ENCODE peak calls at places on chromosomes 13 and 19, in ten cellular contexts. J is suprapubic skin, H is adrenal gland, C is breast epithelium, M is vagina, Q is NB4, Y is stomach, I is GM12892, V is tibial nerve, A is A549. D is an unnamed sample.

GRCh38 chr13:93534181-93534700 is 307.6 kb downstream of the GPC6 start:
- DNase-seq in I (no peak), H (peak), Y (no peak), Q (no peak), M (no peak), C (no peak), V (no peak), J (no peak), A (no peak), D (no peak)

GRCh38 chr19:13861392-13861713 is 15.6 kb upstream of the NANOS3 start:
- DNase-seq in H (no peak), V (no peak), J (no peak), Y (no peak), C (no peak), A (no peak), M (no peak), Q (no peak), I (no peak), D (no peak)

GRCh38 chr13:46721054-46721453 is 75.9 kb downstream of the ESD start:
- DNase-seq in I (no peak), J (no peak), C (no peak), H (peak), A (peak), M (no peak), Y (peak), V (no peak), Q (peak), D (no peak)

GRCh38 chr13:91017031-91017668 is 330.3 kb upstream of the MIR17HG start:
- DNase-seq in Y (peak), Q (peak), H (peak), M (no peak), C (no peak), I (peak), A (peak), V (no peak), J (no peak), D (peak)

GRCh38 chr19:30227071-30227621 is 145.0 kb upstream of the ZNF536 start:
- DNase-seq in J (no peak), C (no peak), Q (no peak), Y (no peak), H (peak), V (no peak), A (peak), I (no peak), M (no peak), D (peak)

GRCh38 chr19:15248648-15249559 is 16.7 kb upstream of the EPHX3 start:
- DNase-seq in Y (peak), C (peak), J (no peak), M (no peak), V (peak), H (peak), Q (no peak), A (peak), I (no peak), D (peak)

GRCh38 chr19:19746286-19747213 is 13.6 kb upstream of the ZNF14 start:
- DNase-seq in J (no peak), Q (no peak), V (no peak), A (no peak), H (no peak), I (peak), M (no peak), C (no peak), Y (peak), D (no peak)

GRCh38 chr13:114110091-114110829 is 22.2 kb downstream of the RASA3 start:
- DNase-seq in Y (peak), V (peak), I (peak), A (no peak), J (peak), C (no peak), H (no peak), M (no peak), Q (peak), D (no peak)

GRCh38 chr19:48613024-48613851 is 1.6 kb downstream of the FAM83E start:
- DNase-seq in M (no peak), V (no peak), C (no peak), H (no peak), A (no peak), Q (no peak), J (no peak), Y (peak), I (no peak), D (no peak)

GRCh38 chr13:70568571-70568970 is 460.3 kb upstream of the KLHL1 start:
- DNase-seq in V (no peak), Y (no peak), A (peak), I (no peak), C (no peak), J (no peak), Q (peak), M (no peak), H (peak), D (peak)

DNA sequence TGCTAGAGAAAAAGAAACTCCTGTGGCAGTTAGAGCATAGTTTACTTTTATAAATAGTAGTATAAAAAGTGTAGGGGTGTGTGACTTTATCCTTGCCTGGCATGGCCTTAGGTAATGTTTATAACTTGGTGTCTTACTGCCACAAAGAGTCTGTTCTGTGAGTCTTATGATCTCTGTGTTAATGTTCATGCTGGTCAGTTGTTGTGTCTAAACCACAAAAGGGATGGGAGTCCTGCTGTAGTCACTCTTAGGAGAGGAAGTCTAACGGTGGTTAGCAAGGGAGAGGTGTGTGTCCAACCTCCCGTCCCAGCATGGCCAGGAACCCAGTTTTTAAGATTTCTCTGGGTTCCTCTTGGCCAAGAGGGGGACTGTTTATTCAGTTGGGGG is 28.2 kb downstream of the CHST8 start:
- DNase-seq in H (no peak), C (no peak), Y (no peak), J (no peak), I (no peak), A (no peak), V (no peak), M (no peak), Q (peak), D (no peak)
- TF ChIP-seq POLR2A in H (no peak), C (no peak), Y (no peak), J (no peak), I (no peak), A (no peak), V (no peak), M (no peak), Q (no peak), D (no peak)

GRCh38 chr19:5585461-5586299 is 17.9 kb upstream of the TINCR start:
- DNase-seq in H (no peak), C (peak), V (no peak), Q (peak), J (no peak), M (no peak), Y (no peak), A (no peak), I (no peak), D (no peak)
- TF ChIP-seq POLR2A in H (no peak), C (no peak), V (no peak), Q (no peak), J (no peak), M (no peak), Y (no peak), A (no peak), I (peak), D (no peak)

DNA sequence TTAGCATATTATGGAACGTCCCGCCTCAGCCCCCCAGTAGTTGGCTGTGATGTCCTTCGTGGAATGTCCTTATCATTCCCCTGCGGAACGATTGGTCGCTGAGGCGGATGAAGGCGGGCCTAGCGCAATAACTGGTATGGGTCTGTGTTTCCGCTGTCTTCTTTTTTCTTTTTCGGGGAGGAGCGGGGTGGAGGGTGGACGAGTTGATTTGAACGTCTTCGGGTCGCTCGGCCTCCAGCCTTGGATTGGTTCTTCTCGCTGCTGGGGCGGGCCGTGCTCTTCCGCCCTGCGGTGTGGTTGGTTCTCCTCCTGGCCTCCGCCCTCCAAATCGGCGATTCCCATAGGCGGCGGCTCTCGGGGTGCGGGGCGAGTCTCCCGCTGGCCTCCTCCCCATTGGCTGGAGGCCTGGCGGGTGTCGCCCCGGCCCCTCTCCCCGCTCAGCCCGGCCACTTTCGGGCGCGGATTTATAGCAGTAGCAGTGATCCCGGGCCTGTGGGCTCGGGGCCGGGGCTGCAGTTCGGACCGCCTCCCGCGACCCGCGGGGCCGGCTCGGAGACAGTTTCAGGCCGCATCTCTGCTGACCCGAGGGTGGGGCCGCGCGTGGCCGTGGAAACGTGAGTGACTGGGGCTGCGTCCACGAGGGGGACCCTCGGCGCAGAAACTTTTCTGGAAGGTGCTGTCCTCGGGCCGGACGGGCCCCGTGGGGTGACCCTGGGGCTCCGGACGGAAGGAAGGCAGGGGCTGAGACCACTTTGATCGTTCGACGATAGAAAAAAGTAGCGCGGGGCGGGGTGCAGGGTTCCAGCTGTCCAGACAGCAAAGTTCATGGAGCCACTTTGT is 2.1 kb downstream of the ING1 start:
- DNase-seq in H (peak), J (peak), I (peak), V (peak), M (peak), C (peak), Y (peak), Q (peak), A (peak), D (peak)
- TF ChIP-seq POLR2A in H (peak), J (no peak), I (no peak), V (peak), M (no peak), C (peak), Y (peak), Q (peak), A (peak), D (peak)

GRCh38 chr13:105990256-105990958 is 545.1 kb downstream of the EFNB2 start:
- DNase-seq in M (no peak), Q (no peak), I (no peak), J (no peak), A (no peak), Y (no peak), V (no peak), C (no peak), H (no peak), D (no peak)
- TF ChIP-seq POLR2A in M (no peak), Q (no peak), I (no peak), J (no peak), A (no peak), Y (no peak), V (no peak), C (no peak), H (no peak), D (no peak)

GRCh38 chr13:24212674-24213073 is 52.2 kb downstream of the SPATA13 start:
- DNase-seq in Q (no peak), H (no peak), Y (no peak), I (no peak), C (peak), J (no peak), A (no peak), V (no peak), M (no peak), D (no peak)

GRCh38 chr13:24212254-24212653 is 51.7 kb downstream of the SPATA13 start:
- DNase-seq in Y (no peak), Q (no peak), C (no peak), M (no peak), H (no peak), A (no peak), J (no peak), V (no peak), I (no peak), D (no peak)

GRCh38 chr13:24208314-24208713 is 47.8 kb downstream of the SPATA13 start:
- DNase-seq in H (peak), Q (no peak), J (no peak), Y (no peak), A (peak), C (no peak), I (no peak), V (no peak), M (no peak), D (peak)

GRCh38 chr13:24207841-24208240 is 47.3 kb downstream of the SPATA13 start:
- DNase-seq in V (no peak), J (no peak), Q (no peak), Y (no peak), A (no peak), M (no peak), C (no peak), I (no peak), H (no peak), D (no peak)

DNA sequence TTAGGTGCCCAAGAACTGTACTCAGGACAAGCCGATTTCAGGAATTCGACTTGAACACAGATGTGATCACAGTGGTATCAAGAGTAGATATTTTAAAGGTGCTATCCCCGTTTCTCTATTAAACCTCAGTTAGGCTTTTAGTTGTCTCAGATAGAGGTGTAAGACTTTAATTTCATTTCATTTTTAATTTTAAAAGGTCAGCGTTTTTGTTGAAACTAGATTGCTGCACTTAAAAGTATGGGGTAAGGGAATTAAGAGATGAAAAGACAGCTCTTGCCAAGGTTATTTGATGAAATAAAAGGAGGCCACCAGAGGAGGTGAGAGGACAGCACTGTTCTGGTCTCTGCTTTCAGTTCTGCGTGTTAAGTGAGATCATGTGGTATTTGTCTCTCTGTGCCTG is 48.6 kb downstream of the SPATA13 start:
- DNase-seq in I (no peak), Y (no peak), M (no peak), Q (no peak), H (no peak), J (no peak), A (no peak), V (no peak), C (no peak), D (no peak)
- TF ChIP-seq POLR2A in I (no peak), Y (no peak), M (no peak), Q (no peak), H (no peak), J (no peak), A (no peak), V (no peak), C (no peak), D (no peak)